ENCODE peak calls at places on chromosomes 7 and 10, in nine cellular contexts. One of them, this sample, is unnamed.

GRCh38 chr7:114818501-114818900 is 103.4 kb upstream of the MDFIC start:
- DNase-seq in stomach: no peak
- DNase-seq in HCT116: peak; percentile 22
- DNase-seq in SK-N-SH: no peak
- DNase-seq in spleen: no peak
- DNase-seq in breast epithelium: no peak
- DNase-seq in transverse colon: no peak
- DNase-seq in suprapubic skin: no peak
- DNase-seq in endothelial cell of umbilical vein: no peak
- DNase-seq in this sample: no peak

GRCh38 chr7:25288536-25289283 is 60.4 kb upstream of the NPVF start:
- DNase-seq in stomach: no peak
- DNase-seq in HCT116: no peak
- DNase-seq in SK-N-SH: no peak
- DNase-seq in spleen: no peak
- DNase-seq in breast epithelium: no peak
- DNase-seq in transverse colon: no peak
- DNase-seq in suprapubic skin: no peak
- DNase-seq in endothelial cell of umbilical vein: no peak
- DNase-seq in this sample: no peak

GRCh38 chr10:102578782-102579181 is 65.5 kb upstream of the TRIM8 start:
- DNase-seq in stomach: no peak
- DNase-seq in HCT116: no peak
- DNase-seq in SK-N-SH: no peak
- DNase-seq in spleen: no peak
- DNase-seq in breast epithelium: no peak
- DNase-seq in transverse colon: no peak
- DNase-seq in suprapubic skin: no peak
- DNase-seq in endothelial cell of umbilical vein: no peak
- DNase-seq in this sample: no peak

GRCh38 chr10:78817361-78817760 is 251.4 kb upstream of the ZMIZ1 start:
- DNase-seq in stomach: no peak
- DNase-seq in HCT116: no peak
- DNase-seq in SK-N-SH: no peak
- DNase-seq in spleen: no peak
- DNase-seq in breast epithelium: no peak
- DNase-seq in transverse colon: no peak
- DNase-seq in suprapubic skin: no peak
- DNase-seq in endothelial cell of umbilical vein: no peak
- DNase-seq in this sample: no peak

GRCh38 chr7:30528779-30529178 is 24.1 kb upstream of the GGCT start:
- DNase-seq in stomach: no peak
- DNase-seq in HCT116: no peak
- DNase-seq in SK-N-SH: no peak
- DNase-seq in spleen: no peak
- DNase-seq in breast epithelium: no peak
- DNase-seq in transverse colon: no peak
- DNase-seq in suprapubic skin: no peak
- DNase-seq in endothelial cell of umbilical vein: no peak
- DNase-seq in this sample: no peak

GRCh38 chr10:117710181-117710798 is 167.7 kb downstream of the EMX2 start:
- DNase-seq in stomach: no peak
- DNase-seq in HCT116: no peak
- DNase-seq in SK-N-SH: no peak
- DNase-seq in spleen: no peak
- DNase-seq in breast epithelium: no peak
- DNase-seq in transverse colon: no peak
- DNase-seq in suprapubic skin: no peak
- DNase-seq in endothelial cell of umbilical vein: no peak
- DNase-seq in this sample: no peak

GRCh38 chr7:140230862-140231778 is 54.3 kb upstream of the KDM7A start:
- DNase-seq in stomach: peak; percentile 62
- DNase-seq in HCT116: peak; percentile 40
- DNase-seq in SK-N-SH: peak; percentile 98
- DNase-seq in spleen: peak; percentile 89
- DNase-seq in breast epithelium: peak; percentile 36
- DNase-seq in transverse colon: peak; percentile 87
- DNase-seq in suprapubic skin: peak; percentile 83
- DNase-seq in endothelial cell of umbilical vein: peak; percentile 49
- DNase-seq in this sample: no peak

GRCh38 chr7:46664458-46664857 is 743.4 kb upstream of the IGFBP3 start:
- DNase-seq in stomach: no peak
- DNase-seq in HCT116: no peak
- DNase-seq in SK-N-SH: no peak
- DNase-seq in spleen: no peak
- DNase-seq in breast epithelium: no peak
- DNase-seq in transverse colon: no peak
- DNase-seq in suprapubic skin: no peak
- DNase-seq in endothelial cell of umbilical vein: no peak
- DNase-seq in this sample: no peak

GRCh38 chr7:20236790-20237189 is 19.6 kb upstream of the MACC1 start:
- DNase-seq in stomach: no peak
- DNase-seq in HCT116: no peak
- DNase-seq in SK-N-SH: no peak
- DNase-seq in spleen: no peak
- DNase-seq in breast epithelium: no peak
- DNase-seq in transverse colon: no peak
- DNase-seq in suprapubic skin: no peak
- DNase-seq in endothelial cell of umbilical vein: no peak
- DNase-seq in this sample: no peak

GRCh38 chr7:74371381-74372059 is 82.2 kb upstream of the GTF2IRD1 start:
- DNase-seq in stomach: peak; percentile 66
- DNase-seq in HCT116: peak; percentile 7
- DNase-seq in SK-N-SH: no peak
- DNase-seq in spleen: no peak
- DNase-seq in breast epithelium: no peak
- DNase-seq in transverse colon: peak; percentile 66
- DNase-seq in suprapubic skin: no peak
- DNase-seq in endothelial cell of umbilical vein: no peak
- DNase-seq in this sample: no peak

GRCh38 chr7:144438759-144439158 is 35.3 kb upstream of the NOBOX start:
- DNase-seq in stomach: no peak
- DNase-seq in HCT116: no peak
- DNase-seq in SK-N-SH: no peak
- DNase-seq in spleen: no peak
- DNase-seq in breast epithelium: no peak
- DNase-seq in transverse colon: no peak
- DNase-seq in suprapubic skin: no peak
- DNase-seq in endothelial cell of umbilical vein: no peak
- DNase-seq in this sample: no peak

GRCh38 chr10:61286695-61287094 is 166.5 kb downstream of the TMEM26 start:
- DNase-seq in stomach: no peak
- DNase-seq in HCT116: no peak
- DNase-seq in SK-N-SH: no peak
- DNase-seq in spleen: no peak
- DNase-seq in breast epithelium: no peak
- DNase-seq in transverse colon: no peak
- DNase-seq in suprapubic skin: no peak
- DNase-seq in endothelial cell of umbilical vein: no peak
- DNase-seq in this sample: no peak

GRCh38 chr10:103576862-103577261 is 83.4 kb downstream of the NEURL1 start:
- DNase-seq in stomach: peak; percentile 59
- DNase-seq in HCT116: no peak
- DNase-seq in SK-N-SH: no peak
- DNase-seq in spleen: no peak
- DNase-seq in breast epithelium: no peak
- DNase-seq in transverse colon: no peak
- DNase-seq in suprapubic skin: no peak
- DNase-seq in endothelial cell of umbilical vein: no peak
- DNase-seq in this sample: no peak

GRCh38 chr7:81173766-81174281 is 255.0 kb upstream of the SEMA3C start:
- DNase-seq in stomach: peak; percentile 31
- DNase-seq in HCT116: no peak
- DNase-seq in SK-N-SH: no peak
- DNase-seq in spleen: no peak
- DNase-seq in breast epithelium: no peak
- DNase-seq in transverse colon: no peak
- DNase-seq in suprapubic skin: no peak
- DNase-seq in endothelial cell of umbilical vein: peak; percentile 45
- DNase-seq in this sample: no peak

GRCh38 chr7:102883098-102883860 is 29.5 kb upstream of the LRRC17 start:
- DNase-seq in stomach: no peak
- DNase-seq in HCT116: no peak
- DNase-seq in SK-N-SH: no peak
- DNase-seq in spleen: no peak
- DNase-seq in breast epithelium: no peak
- DNase-seq in transverse colon: no peak
- DNase-seq in suprapubic skin: no peak
- DNase-seq in endothelial cell of umbilical vein: peak; percentile 82
- DNase-seq in this sample: no peak

GRCh38 chr10:133044502-133044901 is 43.2 kb upstream of the ADGRA1 start:
- DNase-seq in stomach: no peak
- DNase-seq in HCT116: no peak
- DNase-seq in SK-N-SH: no peak
- DNase-seq in spleen: no peak
- DNase-seq in breast epithelium: no peak
- DNase-seq in transverse colon: no peak
- DNase-seq in suprapubic skin: no peak
- DNase-seq in endothelial cell of umbilical vein: no peak
- DNase-seq in this sample: no peak

GRCh38 chr7:150502519-150502918 is 12.2 kb upstream of the GIMAP7 start:
- DNase-seq in stomach: no peak
- DNase-seq in HCT116: no peak
- DNase-seq in SK-N-SH: no peak
- DNase-seq in spleen: no peak
- DNase-seq in breast epithelium: no peak
- DNase-seq in transverse colon: no peak
- DNase-seq in suprapubic skin: no peak
- DNase-seq in endothelial cell of umbilical vein: peak; percentile 43
- DNase-seq in this sample: no peak

GRCh38 chr10:59179027-59179426 is 2.6 kb downstream of the PHYHIPL start:
- DNase-seq in stomach: no peak
- DNase-seq in HCT116: no peak
- DNase-seq in SK-N-SH: no peak
- DNase-seq in spleen: no peak
- DNase-seq in breast epithelium: no peak
- DNase-seq in transverse colon: no peak
- DNase-seq in suprapubic skin: no peak
- DNase-seq in endothelial cell of umbilical vein: no peak
- DNase-seq in this sample: no peak

GRCh38 chr10:69861251-69862240 is 59.8 kb downstream of the COL13A1 start:
- DNase-seq in stomach: no peak
- DNase-seq in HCT116: peak; percentile 94
- DNase-seq in SK-N-SH: no peak
- DNase-seq in spleen: no peak
- DNase-seq in breast epithelium: no peak
- DNase-seq in transverse colon: no peak
- DNase-seq in suprapubic skin: no peak
- DNase-seq in endothelial cell of umbilical vein: peak; percentile 95
- DNase-seq in this sample: no peak
- TF ChIP-seq POLR2AphosphoS5 in stomach: no peak
- TF ChIP-seq POLR2AphosphoS5 in HCT116: peak; percentile 80
- TF ChIP-seq POLR2AphosphoS5 in SK-N-SH: peak; percentile 33
- TF ChIP-seq POLR2AphosphoS5 in spleen: no peak
- TF ChIP-seq POLR2AphosphoS5 in breast epithelium: no peak
- TF ChIP-seq POLR2AphosphoS5 in transverse colon: peak; percentile 83
- TF ChIP-seq POLR2AphosphoS5 in suprapubic skin: peak; percentile 95
- TF ChIP-seq POLR2AphosphoS5 in endothelial cell of umbilical vein: no peak
- TF ChIP-seq POLR2AphosphoS5 in this sample: peak; percentile 50

DNA sequence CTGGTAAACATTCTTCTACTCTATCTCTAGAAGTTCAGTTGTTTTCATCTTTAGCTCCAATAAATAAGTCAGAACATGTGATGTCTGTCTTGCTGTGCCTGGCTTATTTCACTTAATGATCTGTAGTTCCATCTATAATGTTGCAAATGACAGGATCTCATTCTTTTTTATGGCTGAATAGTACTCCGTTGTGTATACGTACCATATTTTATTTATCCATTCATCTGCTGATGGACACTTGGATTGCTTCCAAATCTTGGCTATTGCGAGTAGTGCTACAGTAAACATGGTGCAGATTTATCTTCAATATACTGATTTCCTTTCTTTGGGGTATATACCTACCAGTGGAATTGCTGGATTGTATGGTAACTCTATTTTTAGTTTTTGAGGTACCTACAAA is 124.4 kb downstream of the ZNF33B start:
- DNase-seq in stomach: no peak
- DNase-seq in HCT116: no peak
- DNase-seq in SK-N-SH: no peak
- DNase-seq in spleen: no peak
- DNase-seq in breast epithelium: no peak
- DNase-seq in transverse colon: no peak
- DNase-seq in suprapubic skin: no peak
- DNase-seq in endothelial cell of umbilical vein: no peak
- DNase-seq in this sample: no peak
- H3K9me3 ChIP-seq in stomach: peaks cover 99% of the 10 kb centered on the region
- H3K9me3 ChIP-seq in HCT116: peaks cover 12% of the 10 kb centered on the region
- H3K9me3 ChIP-seq in SK-N-SH: peaks cover 12% of the 10 kb centered on the region
- H3K9me3 ChIP-seq in spleen: peaks cover 87% of the 10 kb centered on the region
- H3K9me3 ChIP-seq in breast epithelium: peaks cover 100% of the 10 kb centered on the region
- H3K9me3 ChIP-seq in transverse colon: peaks cover 79% of the 10 kb centered on the region
- H3K9me3 ChIP-seq in suprapubic skin: peaks cover 82% of the 10 kb centered on the region
- H3K9me3 ChIP-seq in endothelial cell of umbilical vein: peaks cover 4% of the 10 kb centered on the region
- H3K9me3 ChIP-seq in this sample: peaks cover 72% of the 10 kb centered on the region

GRCh38 chr7:83689855-83690254 is 40.9 kb upstream of the SEMA3E start:
- DNase-seq in stomach: no peak
- DNase-seq in HCT116: no peak
- DNase-seq in SK-N-SH: no peak
- DNase-seq in spleen: no peak
- DNase-seq in breast epithelium: no peak
- DNase-seq in transverse colon: no peak
- DNase-seq in suprapubic skin: no peak
- DNase-seq in endothelial cell of umbilical vein: no peak
- DNase-seq in this sample: no peak

GRCh38 chr7:83681200-83681599 is 32.3 kb upstream of the SEMA3E start:
- DNase-seq in stomach: no peak
- DNase-seq in HCT116: no peak
- DNase-seq in SK-N-SH: no peak
- DNase-seq in spleen: no peak
- DNase-seq in breast epithelium: no peak
- DNase-seq in transverse colon: no peak
- DNase-seq in suprapubic skin: no peak
- DNase-seq in endothelial cell of umbilical vein: no peak
- DNase-seq in this sample: no peak

DNA sequence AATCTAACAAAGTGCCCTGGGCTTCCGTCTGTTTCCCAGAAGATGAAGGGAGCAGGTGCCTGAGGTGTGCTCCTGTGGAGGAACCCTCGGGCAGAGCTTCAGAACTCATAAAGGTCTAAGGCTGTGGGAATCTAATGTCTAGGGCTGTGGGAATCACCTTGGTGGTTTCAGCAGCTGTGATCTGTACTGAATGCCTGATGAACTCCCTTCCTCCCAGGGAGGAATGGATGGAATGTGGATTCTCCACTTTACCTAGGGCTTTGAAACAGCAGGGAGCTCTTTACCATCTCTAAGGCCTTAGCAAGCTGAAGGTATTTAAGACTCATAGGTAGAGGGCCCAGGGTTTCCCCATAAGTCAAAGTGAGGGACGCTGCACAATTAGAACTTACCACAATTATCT is 36.0 kb upstream of the SEMA3E start:
- DNase-seq in stomach: no peak
- DNase-seq in HCT116: peak; percentile 58
- DNase-seq in SK-N-SH: no peak
- DNase-seq in spleen: no peak
- DNase-seq in breast epithelium: no peak
- DNase-seq in transverse colon: no peak
- DNase-seq in suprapubic skin: no peak
- DNase-seq in endothelial cell of umbilical vein: no peak
- DNase-seq in this sample: no peak
- H3K27ac ChIP-seq in stomach: no peak overlapping the region
- H3K27ac ChIP-seq in HCT116: no peak overlapping the region
- H3K27ac ChIP-seq in SK-N-SH: no peak overlapping the region
- H3K27ac ChIP-seq in spleen: no peak overlapping the region
- H3K27ac ChIP-seq in breast epithelium: no peak overlapping the region
- H3K27ac ChIP-seq in transverse colon: no peak overlapping the region
- H3K27ac ChIP-seq in suprapubic skin: no peak overlapping the region
- H3K27ac ChIP-seq in endothelial cell of umbilical vein: no peak overlapping the region
- H3K27ac ChIP-seq in this sample: no peak overlapping the region

GRCh38 chr7:5525271-5526189 is 101.9 kb upstream of the TNRC18 start:
- DNase-seq in stomach: peak; percentile 40
- DNase-seq in HCT116: peak; percentile 40
- DNase-seq in SK-N-SH: peak; percentile 41
- DNase-seq in spleen: no peak
- DNase-seq in breast epithelium: peak; percentile 55
- DNase-seq in transverse colon: peak; percentile 66
- DNase-seq in suprapubic skin: no peak
- DNase-seq in endothelial cell of umbilical vein: peak; percentile 29
- DNase-seq in this sample: no peak
- TF ChIP-seq POLR2AphosphoS5 in stomach: no peak
- TF ChIP-seq POLR2AphosphoS5 in HCT116: peak; percentile 48
- TF ChIP-seq POLR2AphosphoS5 in SK-N-SH: peak; percentile 59
- TF ChIP-seq POLR2AphosphoS5 in spleen: no peak
- TF ChIP-seq POLR2AphosphoS5 in breast epithelium: peak; percentile 85
- TF ChIP-seq POLR2AphosphoS5 in transverse colon: peak; percentile 91
- TF ChIP-seq POLR2AphosphoS5 in suprapubic skin: peak; percentile 64
- TF ChIP-seq POLR2AphosphoS5 in endothelial cell of umbilical vein: peak; percentile 36
- TF ChIP-seq POLR2AphosphoS5 in this sample: no peak